ENCODE peak calls at places on chromosome X, in seven cellular contexts. Y, J, C, O, U, P and K are unnamed samples.

GRCh38 chrX:100731441-100732281 is at the start of gene SYTL4:
- DNase-seq in Y (peak; percentile 6), J (no peak), C (peak; percentile 18), O (peak; percentile 12), U (no peak), P (peak; percentile 61), K (peak; percentile 4)

GRCh38 chrX:108028854-108029253 is 16.0 kb upstream of the VSIG1 start:
- DNase-seq in Y (no peak), J (no peak), C (no peak), O (no peak), U (no peak), P (no peak), K (no peak)

GRCh38 chrX:12999422-12999821 is 24.5 kb downstream of the TMSB4X start:
- DNase-seq in Y (no peak), J (no peak), C (no peak), O (peak; percentile 77), U (no peak), P (no peak), K (no peak)

GRCh38 chrX:32749075-32749474 is 462.3 kb downstream of the DMD start:
- DNase-seq in Y (no peak), J (no peak), C (no peak), O (peak; percentile 0), U (no peak), P (no peak), K (no peak)

GRCh38 chrX:39721570-39722279 is 376.0 kb downstream of the BCOR start:
- DNase-seq in Y (no peak), J (no peak), C (no peak), O (peak; percentile 49), U (no peak), P (no peak), K (no peak)

GRCh38 chrX:132958086-132958703 is at the start of gene HS6ST2:
- DNase-seq in Y (peak; percentile 39), J (no peak), C (peak; percentile 34), O (no peak), U (no peak), P (no peak), K (no peak)

GRCh38 chrX:15973299-15973698 is 118.7 kb upstream of the AP1S2 start:
- DNase-seq in Y (peak; percentile 10), J (peak; percentile 10), C (no peak), O (peak; percentile 23), U (peak; percentile 33), P (peak; percentile 56), K (peak; percentile 45)

GRCh38 chrX:44784241-44784640 is 59.6 kb upstream of the DUSP21 start:
- DNase-seq in Y (no peak), J (no peak), C (no peak), O (no peak), U (no peak), P (peak; percentile 60), K (no peak)

GRCh38 chrX:109498434-109498833 is 16.5 kb upstream of the GUCY2F start:
- DNase-seq in Y (no peak), J (no peak), C (no peak), O (no peak), U (no peak), P (no peak), K (no peak)

GRCh38 chrX:20527041-20527440 is 260.3 kb upstream of the RPS6KA3 start:
- DNase-seq in Y (no peak), J (no peak), C (no peak), O (no peak), U (no peak), P (no peak), K (no peak)

GRCh38 chrX:118780915-118781314 is 42.7 kb upstream of the ZCCHC12 start:
- DNase-seq in Y (no peak), J (no peak), C (no peak), O (peak; percentile 29), U (no peak), P (no peak), K (no peak)

GRCh38 chrX:151815461-151815860 is 80.9 kb downstream of the CNGA2 start:
- DNase-seq in Y (no peak), J (no peak), C (no peak), O (peak; percentile 45), U (no peak), P (no peak), K (no peak)

GRCh38 chrX:124573458-124573857 is 227.1 kb downstream of the SH2D1A start:
- DNase-seq in Y (no peak), J (no peak), C (no peak), O (peak; percentile 20), U (no peak), P (no peak), K (no peak)

GRCh38 chrX:97367149-97367548 is 483.4 kb downstream of the RPA4 start:
- DNase-seq in Y (no peak), J (no peak), C (no peak), O (peak; percentile 42), U (no peak), P (no peak), K (no peak)

GRCh38 chrX:129678881-129679195 is 24.1 kb upstream of the APLN start:
- DNase-seq in Y (no peak), J (no peak), C (no peak), O (no peak), U (no peak), P (no peak), K (no peak)

GRCh38 chrX:119942831-119943184 is 743 bp downstream of the NKAP start:
- DNase-seq in Y (no peak), J (peak; percentile 5), C (no peak), O (peak; percentile 10), U (peak; percentile 4), P (peak; percentile 25), K (no peak)